ENCODE peak calls at places on chromosomes 4 and X, in four cellular contexts. Y, T, Q and F are unnamed samples.

GRCh38 chr4:27775156-27775555 is 914.5 kb downstream of the STIM2 start:
- DNase-seq in Q (no peak), T (no peak), Y (no peak), F (no peak)

GRCh38 chr4:125235971-125236370 is 78.8 kb upstream of the FAT4 start:
- DNase-seq in Y (no peak), T (no peak), Q (no peak), F (no peak)

GRCh38 chrX:48703642-48704481 is 7.3 kb downstream of the SUV39H1 start:
- DNase-seq in Q (no peak), T (no peak), Y (peak), F (peak)

GRCh38 chr4:110637408-110638131 is 14.7 kb upstream of the PITX2 start:
- DNase-seq in Q (no peak), T (no peak), Y (no peak), F (no peak)

GRCh38 chr4:98508248-98508647 is 150.2 kb downstream of the TSPAN5 start:
- DNase-seq in Y (no peak), Q (no peak), T (no peak), F (no peak)

GRCh38 chr4:114082348-114082747 is 102.9 kb upstream of the ARSJ start:
- DNase-seq in T (no peak), Q (no peak), Y (no peak), F (no peak)

GRCh38 chrX:19888419-19888879 is 1.0 kb upstream of the SH3KBP1 start:
- DNase-seq in Q (no peak), T (no peak), Y (peak), F (peak)

GRCh38 chr4:138724530-138724929 is 291.1 kb upstream of the NOCT start:
- DNase-seq in Y (no peak), Q (no peak), T (no peak), F (no peak)

GRCh38 chr4:182065255-182065654 is 177.9 kb upstream of the TENM3 start:
- DNase-seq in T (no peak), Q (no peak), Y (no peak), F (no peak)

GRCh38 chr4:7960017-7960789 is 20.5 kb upstream of the AFAP1 start:
- DNase-seq in Y (no peak), Q (no peak), T (no peak), F (no peak)

GRCh38 chr4:118112117-118112516 is 77.8 kb downstream of the NDST3 start:
- DNase-seq in Q (no peak), Y (no peak), T (no peak), F (peak)

GRCh38 chr4:137674066-137674465 is 141.8 kb upstream of the PCDH18 start:
- DNase-seq in Q (no peak), T (no peak), Y (peak), F (no peak)

GRCh38 chrX:120456973-120457372 is 12.1 kb downstream of the LAMP2 start:
- DNase-seq in Q (no peak), T (no peak), Y (peak), F (no peak)

GRCh38 chr4:149345424-149345823 is 470.2 kb downstream of the IQCM start:
- DNase-seq in Y (no peak), T (no peak), Q (no peak), F (no peak)

GRCh38 chr4:110032603-110033002 is 119.9 kb downstream of the EGF start:
- DNase-seq in Y (no peak), T (no peak), Q (no peak), F (no peak)

GRCh38 chrX:1354036-1355019 is 17.7 kb downstream of the IL3RA start:
- DNase-seq in Y (no peak), T (no peak), Q (no peak), F (no peak)

GRCh38 chr4:174394915-174395314 is 111.2 kb downstream of the CEP44 start:
- DNase-seq in T (no peak), Y (peak), Q (no peak), F (peak)

GRCh38 chrX:9447906-9448305 is 17.0 kb upstream of the TBL1X start:
- DNase-seq in T (no peak), Y (no peak), Q (no peak), F (no peak)

GRCh38 chrX:80765226-80765625 is 44.5 kb downstream of the BRWD3 start:
- DNase-seq in Y (peak), Q (no peak), T (no peak), F (peak)

GRCh38 chr4:183289688-183290087 is 30.4 kb downstream of the CLDN22 start:
- DNase-seq in T (no peak), Y (no peak), Q (no peak), F (no peak)

GRCh38 chr4:142435599-142436235 is 410.4 kb downstream of the INPP4B start:
- DNase-seq in T (no peak), Y (no peak), Q (no peak), F (no peak)

GRCh38 chr4:79576480-79576803 is 168.4 kb upstream of the GK2 start:
- DNase-seq in Q (no peak), T (no peak), Y (peak), F (peak)

GRCh38 chrX:1212532-1212931 is at the start of gene CRLF2:
- DNase-seq in Q (peak), T (no peak), Y (no peak), F (no peak)

GRCh38 chr4:76690091-76690905 is 207.6 kb downstream of the SOWAHB start:
- DNase-seq in Y (peak), T (no peak), Q (no peak), F (no peak)

GRCh38 chr4:60822986-60823385 is 377.1 kb upstream of the ADGRL3 start:
- DNase-seq in Q (no peak), Y (no peak), T (no peak), F (no peak)

GRCh38 chr4:81600511-81601269 is 129.0 kb upstream of the RASGEF1B start:
- DNase-seq in Y (no peak), T (no peak), Q (no peak), F (no peak)

GRCh38 chrX:133151320-133151719 is 54.4 kb upstream of the USP26 start:
- DNase-seq in Q (no peak), Y (no peak), T (no peak), F (no peak)

GRCh38 chr4:131302108-131302507 is 1847.0 kb upstream of the PCDH10 start:
- DNase-seq in Q (no peak), Y (no peak), T (no peak), F (no peak)

GRCh38 chr4:10571896-10572295 is 112.7 kb downstream of the CLNK start:
- DNase-seq in T (no peak), Q (no peak), Y (no peak), F (no peak)

GRCh38 chrX:18252644-18253359 is 32.1 kb upstream of the BEND2 start:
- DNase-seq in Y (peak), Q (no peak), T (no peak), F (peak)

GRCh38 chrX:108945883-108946523 is 209.6 kb upstream of the IRS4 start:
- DNase-seq in Y (no peak), Q (no peak), T (no peak), F (no peak)

GRCh38 chr4:159366966-159367365 is 264.1 kb downstream of the RAPGEF2 start:
- DNase-seq in T (no peak), Y (no peak), Q (no peak), F (no peak)
- H3K4me3 ChIP-seq in T (no peak), Y (no peak), Q (no peak), F (no peak)

GRCh38 chrX:39249999-39250398 is 448.7 kb downstream of the MID1IP1 start:
- DNase-seq in Q (no peak), Y (no peak), T (no peak), F (no peak)
- TF ChIP-seq CTCF in Q (no peak), Y (no peak), T (no peak), F (no peak)

GRCh38 chr4:66045913-66046312 is 375.6 kb upstream of the EPHA5 start:
- DNase-seq in Q (no peak), T (no peak), Y (no peak), F (no peak)
- H3K4me3 ChIP-seq in Q (no peak), T (no peak), Y (no peak), F (no peak)

GRCh38 chr4:24705016-24705753 is 90.2 kb upstream of the SOD3 start:
- DNase-seq in Y (no peak), Q (no peak), T (no peak), F (no peak)
- TF ChIP-seq CTCF in Y (no peak), Q (no peak), T (no peak), F (no peak)

DNA sequence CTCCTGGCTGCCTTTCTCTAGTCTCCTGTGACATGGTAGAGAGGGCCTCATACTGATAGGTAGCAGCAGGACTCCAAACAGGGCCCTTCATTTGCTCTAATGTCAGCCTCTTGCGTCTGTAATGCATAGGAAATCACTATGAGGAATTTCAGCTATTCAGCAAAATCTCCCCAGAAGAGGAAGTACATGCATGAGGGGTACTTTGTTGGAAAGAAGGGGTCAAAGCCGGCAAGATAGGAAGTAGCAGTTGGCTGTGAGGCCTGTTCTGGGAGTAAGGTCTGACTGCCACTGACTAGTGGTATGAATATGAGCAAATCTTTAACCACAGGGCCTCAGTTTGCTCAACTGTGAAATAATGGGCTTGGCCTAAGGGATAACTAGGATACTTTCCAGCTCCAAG is 283.2 kb downstream of the ARHGAP10 start:
- DNase-seq in Y (no peak), Q (no peak), T (no peak), F (peak)
- H3K4me3 ChIP-seq in Y (no peak), Q (no peak), T (no peak), F (no peak)

DNA sequence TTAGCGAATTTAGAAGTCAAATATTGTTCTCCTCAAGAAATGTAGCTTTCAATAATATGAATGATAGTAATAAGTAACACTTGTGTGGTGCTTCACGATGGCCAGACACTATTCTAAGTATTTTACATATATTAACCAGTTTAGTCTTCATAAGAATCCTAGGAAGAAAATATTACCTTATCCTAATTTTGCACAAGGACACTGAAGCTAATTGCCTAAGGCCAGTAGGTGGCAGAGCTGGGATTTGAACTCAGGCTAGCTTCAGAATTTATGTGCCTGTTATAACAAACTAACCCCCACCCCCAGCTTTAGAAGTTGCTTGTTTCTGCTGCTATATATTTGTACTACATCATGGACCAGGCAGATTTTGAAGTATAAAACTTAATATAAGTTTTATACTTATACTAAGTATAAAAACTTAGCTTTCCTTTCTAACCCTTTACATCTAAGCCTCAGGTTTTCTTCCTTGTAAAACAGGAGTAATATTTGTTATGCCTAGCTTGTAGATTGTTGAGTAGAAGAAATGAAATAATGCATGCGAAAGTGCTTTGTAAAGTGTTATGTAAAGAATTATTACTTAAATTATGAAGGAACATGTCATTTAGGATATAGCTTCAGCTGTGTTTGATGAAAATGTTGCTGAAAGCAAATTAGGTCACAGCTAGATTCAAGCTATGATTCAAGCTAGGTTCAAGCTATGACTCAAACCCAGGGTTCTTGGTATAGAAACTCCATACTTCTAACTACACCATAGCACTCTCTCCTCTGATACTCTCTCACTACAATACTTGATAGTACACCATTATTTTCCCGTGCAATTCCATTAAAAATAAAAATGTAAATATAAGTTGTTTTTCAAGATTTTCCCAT is 4.2 kb upstream of the CDS1 start:
- DNase-seq in Y (peak), Q (no peak), T (no peak), F (peak)
- TF ChIP-seq CTCF in Y (peak), Q (peak), T (no peak), F (peak)